ENCODE peak calls at places on chromosomes 2 and 18, in nine cellular contexts. Z is foreskin fibroblast, Q is SK-N-SH, J is SJSA1, A is pancreas, O is fibroblast of mammary gland, D is epithelial cell of esophagus, X is neural progenitor cell, S is upper lobe of right lung. K is an unnamed sample.

GRCh38 chr2:238023608-238024007 is 37.2 kb upstream of the SCLY start:
- DNase-seq in X (no peak), Z (no peak), A (no peak), O (no peak), S (no peak), J (no peak), Q (no peak), D (no peak), K (no peak)

GRCh38 chr18:6929370-6930102 is 188.1 kb downstream of the LAMA1 start:
- DNase-seq in J (no peak), O (no peak), A (no peak), Z (no peak), X (no peak), D (no peak), Q (no peak), S (no peak), K (no peak)

GRCh38 chr2:233470007-233470687 is 96.4 kb downstream of the USP40 start:
- DNase-seq in X (no peak), Q (peak), Z (peak), O (no peak), S (peak), A (no peak), D (no peak), J (no peak), K (peak)

GRCh38 chr2:189549440-189549832 is 31.1 kb downstream of the SLC40A1 start:
- DNase-seq in Z (peak), S (no peak), A (no peak), D (no peak), X (no peak), Q (no peak), O (peak), J (no peak), K (peak)

GRCh38 chr2:169734172-169734847 is 678 bp downstream of the KLHL23 start:
- DNase-seq in X (peak), D (peak), Z (peak), O (no peak), S (peak), A (peak), Q (peak), J (no peak), K (no peak)

GRCh38 chr2:72211777-72212515 is 64.3 kb upstream of the CYP26B1 start:
- DNase-seq in Q (no peak), A (no peak), O (peak), X (no peak), Z (peak), J (no peak), D (no peak), S (no peak), K (no peak)

GRCh38 chr2:239960929-239961661 is 64.0 kb downstream of the NDUFA10 start:
- DNase-seq in A (no peak), D (no peak), Z (no peak), X (no peak), O (no peak), J (no peak), S (peak), Q (peak), K (no peak)

GRCh38 chr2:240566203-240567136 is 1.8 kb upstream of the RNPEPL1 start:
- DNase-seq in Z (peak), A (peak), O (peak), J (peak), D (peak), X (peak), Q (peak), S (peak), K (peak)

GRCh38 chr18:3230401-3231334 is 10.9 kb upstream of the MYOM1 start:
- DNase-seq in A (no peak), S (no peak), J (no peak), X (no peak), Q (no peak), D (no peak), Z (peak), O (peak), K (no peak)

GRCh38 chr18:12030667-12031066 is 49.4 kb downstream of the IMPA2 start:
- DNase-seq in D (no peak), O (no peak), S (no peak), X (no peak), Z (no peak), A (peak), Q (no peak), J (no peak), K (no peak)

GRCh38 chr2:241771286-241772062 is 5.1 kb upstream of the GAL3ST2 start:
- DNase-seq in J (no peak), S (peak), Z (peak), A (peak), Q (peak), D (no peak), O (peak), X (peak), K (peak)

GRCh38 chr2:234446404-234447076 is 50.3 kb downstream of the ARL4C start:
- DNase-seq in S (peak), Z (no peak), A (no peak), X (no peak), J (no peak), Q (no peak), O (no peak), D (peak), K (peak)

GRCh38 chr2:10019174-10019971 is 24.0 kb upstream of the KLF11 start:
- DNase-seq in Z (peak), A (no peak), Q (no peak), S (peak), O (peak), J (no peak), D (peak), X (no peak), K (no peak)

GRCh38 chr2:24124003-24124585 is 825 bp downstream of the FAM228B start:
- DNase-seq in Z (no peak), J (peak), S (no peak), A (no peak), Q (no peak), D (no peak), X (no peak), O (peak), K (no peak)

GRCh38 chr2:76748581-76749296 is 773.4 kb downstream of the LRRTM4 start:
- DNase-seq in J (no peak), A (no peak), X (no peak), Q (no peak), O (no peak), S (no peak), Z (no peak), D (no peak), K (no peak)

GRCh38 chr2:175180701-175181103 is 808 bp downstream of the ATP5MC3 start:
- DNase-seq in Z (peak), A (peak), Q (peak), D (peak), X (no peak), S (peak), O (peak), J (peak), K (peak)

GRCh38 chr2:127609031-127609751 is 36.8 kb upstream of the GPR17 start:
- DNase-seq in D (no peak), Z (no peak), S (peak), X (no peak), J (no peak), Q (no peak), O (no peak), A (no peak), K (no peak)

GRCh38 chr2:134401081-134401497 is 147.2 kb downstream of the MGAT5 start:
- DNase-seq in X (no peak), J (no peak), S (no peak), O (peak), A (peak), D (no peak), Z (peak), Q (peak), K (peak)

GRCh38 chr2:157404363-157404762 is 39.5 kb downstream of the CYTIP start:
- DNase-seq in X (no peak), J (no peak), Z (no peak), Q (no peak), A (no peak), S (no peak), O (peak), D (peak), K (no peak)

DNA sequence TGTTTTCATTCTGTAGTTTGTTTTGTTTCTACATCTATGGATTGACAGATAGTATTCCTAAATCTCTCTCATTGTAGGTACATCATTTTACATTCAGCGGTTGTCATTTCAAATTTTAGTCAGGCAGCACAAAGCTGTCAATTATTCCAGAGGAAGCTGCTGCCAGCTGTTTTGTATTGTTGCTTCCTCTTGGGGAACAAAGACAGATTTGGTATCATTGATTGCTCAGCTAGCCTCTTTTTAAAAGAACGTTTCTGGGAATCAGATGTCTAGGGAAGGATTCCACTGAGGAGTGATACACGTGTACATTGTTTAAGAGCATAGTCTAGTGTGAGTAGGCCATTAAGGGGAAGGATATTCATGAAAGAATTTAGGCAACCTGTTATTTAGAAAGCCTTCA is 145.8 kb downstream of the AGPS start:
- DNase-seq in A (no peak), X (peak), D (no peak), J (no peak), Z (no peak), Q (no peak), S (no peak), O (no peak), K (no peak)
- H3K4me3 ChIP-seq in A (no peak), X (no peak), D (no peak), J (no peak), Z (no peak), Q (no peak), S (no peak), O (no peak), K (no peak)

GRCh38 chr2:218000137-218000536 is 2.7 kb downstream of the TNS1 start:
- DNase-seq in D (no peak), X (no peak), J (no peak), Q (no peak), O (peak), A (peak), Z (peak), S (no peak), K (no peak)
- H3K4me3 ChIP-seq in D (no peak), X (no peak), J (no peak), Q (peak), O (no peak), A (peak), Z (peak), S (no peak), K (no peak)

DNA sequence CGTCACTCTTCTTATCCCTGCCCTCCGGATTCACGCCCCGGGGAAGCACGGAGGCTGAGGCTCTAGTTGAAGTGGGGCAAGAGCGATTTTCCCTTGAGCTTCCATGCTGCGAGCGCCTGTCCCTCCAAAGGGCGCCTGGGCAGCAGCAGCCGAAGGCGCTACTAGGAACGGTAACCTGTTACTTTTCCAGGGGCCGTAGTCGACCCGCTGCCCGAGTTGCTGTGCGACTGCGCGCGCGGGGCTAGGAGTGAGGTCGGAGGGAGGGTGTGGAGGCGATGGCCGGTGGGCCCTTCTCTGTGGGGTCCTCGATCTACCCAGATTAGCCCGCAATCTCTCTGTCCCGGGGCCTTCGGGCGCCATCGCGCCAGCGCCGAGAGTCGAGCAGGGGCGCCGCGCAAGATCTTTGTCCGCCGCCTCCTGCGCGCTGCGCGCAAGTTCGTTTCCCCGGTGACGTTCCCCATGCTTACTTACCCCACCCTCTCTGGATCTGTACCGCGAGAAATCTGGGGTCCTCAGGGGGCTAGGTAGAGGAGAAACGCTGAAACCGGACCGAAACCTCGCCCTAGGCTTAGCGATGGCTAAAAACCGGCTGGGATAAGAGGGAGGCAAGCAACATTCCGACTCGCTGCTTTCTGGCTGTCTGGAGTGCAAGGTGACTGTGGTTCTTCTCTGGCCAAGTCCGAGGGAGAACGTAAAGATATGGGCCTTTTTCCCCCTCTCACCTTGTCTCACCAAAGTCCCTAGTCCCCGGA is 736 bp downstream of the GAD1 start:
- DNase-seq in O (peak), Z (peak), A (no peak), Q (peak), S (no peak), D (no peak), X (peak), J (peak), K (no peak)
- H3K4me3 ChIP-seq in O (no peak), Z (peak), A (peak), Q (peak), S (peak), D (peak), X (peak), J (peak), K (peak)

GRCh38 chr2:191666733-191667132 is 11.2 kb upstream of the NABP1 start:
- DNase-seq in J (no peak), X (no peak), O (no peak), S (no peak), D (no peak), Z (peak), A (no peak), Q (no peak), K (no peak)
- H3K4me3 ChIP-seq in J (no peak), X (no peak), O (no peak), S (no peak), D (no peak), Z (no peak), A (no peak), Q (no peak), K (no peak)

DNA sequence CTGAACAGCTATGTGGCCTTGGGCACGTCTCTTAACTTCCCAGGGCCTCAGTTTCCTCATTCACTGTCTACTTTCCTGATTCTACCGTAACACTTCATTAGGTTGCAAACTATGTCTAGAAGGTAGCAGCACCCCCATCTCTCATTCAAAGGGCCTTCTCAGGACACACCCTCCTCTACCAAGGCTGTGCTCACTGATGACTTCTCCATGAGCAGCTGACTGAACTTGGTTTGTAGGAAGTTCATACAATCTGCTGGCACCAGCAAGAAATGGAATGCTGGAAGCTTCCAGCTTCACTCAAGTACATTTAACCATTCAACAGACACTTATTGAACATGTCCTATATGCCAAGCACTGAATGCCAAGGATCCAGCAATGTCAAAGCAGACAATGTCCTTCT is 250.8 kb upstream of the CTAGE1 start:
- DNase-seq in O (no peak), Q (no peak), X (no peak), D (no peak), J (no peak), Z (peak), S (no peak), A (no peak), K (no peak)
- H3K4me3 ChIP-seq in O (no peak), Q (no peak), X (no peak), D (no peak), J (no peak), Z (no peak), S (no peak), A (no peak), K (no peak)

GRCh38 chr2:28164280-28164801 is 228.3 kb upstream of the FOSL2 start:
- DNase-seq in A (no peak), D (no peak), J (peak), O (peak), Z (peak), S (no peak), Q (peak), X (no peak), K (peak)
- H3K4me3 ChIP-seq in A (no peak), D (no peak), J (no peak), O (no peak), Z (no peak), S (no peak), Q (no peak), X (no peak), K (no peak)

GRCh38 chr18:49072524-49072934 is 121.8 kb upstream of the SMAD7 start:
- DNase-seq in O (peak), A (no peak), Q (peak), Z (no peak), X (no peak), S (no peak), J (no peak), D (no peak), K (peak)
- H3K4me3 ChIP-seq in O (no peak), A (no peak), Q (no peak), Z (no peak), X (no peak), S (no peak), J (no peak), D (no peak), K (no peak)

K was measured in heart right ventricle.